ENCODE peak calls at places on chromosomes 16 and 17, in five cellular contexts. One of them, this sample, is unnamed.

GRCh38 chr16:74603848-74604247 is 3.1 kb downstream of the GLG1 start:
- DNase-seq in T-helper 1 cell: no peak
- DNase-seq in skeletal muscle cell: no peak
- DNase-seq in kidney glomerular epithelial cell: no peak
- DNase-seq in NCI-H345: no peak
- DNase-seq in this sample: no peak

GRCh38 chr17:61475726-61476125 is 23.5 kb downstream of the TBX4 start:
- DNase-seq in T-helper 1 cell: no peak
- DNase-seq in skeletal muscle cell: peak; percentile 51
- DNase-seq in kidney glomerular epithelial cell: peak; percentile 51
- DNase-seq in NCI-H345: no peak
- DNase-seq in this sample: no peak

GRCh38 chr17:73879987-73880386 is 235.7 kb upstream of the SDK2 start:
- DNase-seq in T-helper 1 cell: no peak
- DNase-seq in skeletal muscle cell: no peak
- DNase-seq in kidney glomerular epithelial cell: no peak
- DNase-seq in NCI-H345: no peak
- DNase-seq in this sample: no peak

GRCh38 chr16:55988013-55988412 is 112.8 kb upstream of the CES5A start:
- DNase-seq in T-helper 1 cell: no peak
- DNase-seq in skeletal muscle cell: no peak
- DNase-seq in kidney glomerular epithelial cell: no peak
- DNase-seq in NCI-H345: no peak
- DNase-seq in this sample: no peak

GRCh38 chr17:21252289-21252874 is 828 bp downstream of the NATD1 start:
- DNase-seq in T-helper 1 cell: no peak
- DNase-seq in skeletal muscle cell: no peak
- DNase-seq in kidney glomerular epithelial cell: no peak
- DNase-seq in NCI-H345: no peak
- DNase-seq in this sample: no peak

GRCh38 chr17:57466042-57466471 is 209.7 kb downstream of the MSI2 start:
- DNase-seq in T-helper 1 cell: no peak
- DNase-seq in skeletal muscle cell: no peak
- DNase-seq in kidney glomerular epithelial cell: no peak
- DNase-seq in NCI-H345: no peak
- DNase-seq in this sample: no peak

GRCh38 chr16:55189975-55190636 is 133.9 kb upstream of the IRX6 start:
- DNase-seq in T-helper 1 cell: no peak
- DNase-seq in skeletal muscle cell: no peak
- DNase-seq in kidney glomerular epithelial cell: no peak
- DNase-seq in NCI-H345: no peak
- DNase-seq in this sample: no peak

GRCh38 chr16:14669776-14670175 is 24.3 kb downstream of the PLA2G10 start:
- DNase-seq in T-helper 1 cell: no peak
- DNase-seq in skeletal muscle cell: no peak
- DNase-seq in kidney glomerular epithelial cell: no peak
- DNase-seq in NCI-H345: peak; percentile 46
- DNase-seq in this sample: no peak

GRCh38 chr17:20072692-20072992 is 63.5 kb downstream of the SPECC1 start:
- DNase-seq in T-helper 1 cell: no peak
- DNase-seq in skeletal muscle cell: no peak
- DNase-seq in kidney glomerular epithelial cell: no peak
- DNase-seq in NCI-H345: peak; percentile 9
- DNase-seq in this sample: no peak

GRCh38 chr17:36942031-36942599 is 4.8 kb downstream of the LHX1 start:
- DNase-seq in T-helper 1 cell: no peak
- DNase-seq in skeletal muscle cell: no peak
- DNase-seq in kidney glomerular epithelial cell: no peak
- DNase-seq in NCI-H345: no peak
- DNase-seq in this sample: no peak

GRCh38 chr16:85768225-85768624 is 17.3 kb upstream of the C16orf74 start:
- DNase-seq in T-helper 1 cell: no peak
- DNase-seq in skeletal muscle cell: no peak
- DNase-seq in kidney glomerular epithelial cell: no peak
- DNase-seq in NCI-H345: no peak
- DNase-seq in this sample: no peak

GRCh38 chr17:36885161-36885735 is 52.0 kb upstream of the LHX1 start:
- DNase-seq in T-helper 1 cell: no peak
- DNase-seq in skeletal muscle cell: no peak
- DNase-seq in kidney glomerular epithelial cell: no peak
- DNase-seq in NCI-H345: no peak
- DNase-seq in this sample: no peak

GRCh38 chr16:88650749-88651275 is at the start of gene CYBA:
- DNase-seq in T-helper 1 cell: peak; percentile 77
- DNase-seq in skeletal muscle cell: no peak
- DNase-seq in kidney glomerular epithelial cell: peak; percentile 34
- DNase-seq in NCI-H345: no peak
- DNase-seq in this sample: peak; percentile 39

GRCh38 chr16:12459993-12460392 is 343.7 kb downstream of the CPPED1 start:
- DNase-seq in T-helper 1 cell: no peak
- DNase-seq in skeletal muscle cell: no peak
- DNase-seq in kidney glomerular epithelial cell: no peak
- DNase-seq in NCI-H345: no peak
- DNase-seq in this sample: no peak

GRCh38 chr16:30623558-30624283 is 13.5 kb upstream of the ZNF689 start:
- DNase-seq in T-helper 1 cell: no peak
- DNase-seq in skeletal muscle cell: no peak
- DNase-seq in kidney glomerular epithelial cell: no peak
- DNase-seq in NCI-H345: no peak
- DNase-seq in this sample: no peak

GRCh38 chr16:83954577-83955016 is 1.6 kb downstream of the OSGIN1 start:
- DNase-seq in T-helper 1 cell: no peak
- DNase-seq in skeletal muscle cell: no peak
- DNase-seq in kidney glomerular epithelial cell: no peak
- DNase-seq in NCI-H345: no peak
- DNase-seq in this sample: no peak

GRCh38 chr16:17475104-17475503 is 4.3 kb upstream of the XYLT1 start:
- DNase-seq in T-helper 1 cell: no peak
- DNase-seq in skeletal muscle cell: no peak
- DNase-seq in kidney glomerular epithelial cell: no peak
- DNase-seq in NCI-H345: no peak
- DNase-seq in this sample: no peak

GRCh38 chr17:77691216-77692085 is 267.1 kb upstream of the TNRC6C start:
- DNase-seq in T-helper 1 cell: no peak
- DNase-seq in skeletal muscle cell: no peak
- DNase-seq in kidney glomerular epithelial cell: no peak
- DNase-seq in NCI-H345: no peak
- DNase-seq in this sample: no peak

GRCh38 chr17:63929860-63930766 is 2.0 kb downstream of the CD79B start:
- DNase-seq in T-helper 1 cell: no peak
- DNase-seq in skeletal muscle cell: no peak
- DNase-seq in kidney glomerular epithelial cell: no peak
- DNase-seq in NCI-H345: no peak
- DNase-seq in this sample: no peak

GRCh38 chr16:74723224-74723623 is 22.6 kb upstream of the MLKL start:
- DNase-seq in T-helper 1 cell: no peak
- DNase-seq in skeletal muscle cell: no peak
- DNase-seq in kidney glomerular epithelial cell: no peak
- DNase-seq in NCI-H345: no peak
- DNase-seq in this sample: no peak

GRCh38 chr16:627458-628239 is 3.1 kb upstream of the WFIKKN1 start:
- DNase-seq in T-helper 1 cell: no peak
- DNase-seq in skeletal muscle cell: no peak
- DNase-seq in kidney glomerular epithelial cell: no peak
- DNase-seq in NCI-H345: no peak
- DNase-seq in this sample: peak; percentile 70

GRCh38 chr16:69712277-69712676 is 14.1 kb downstream of the NQO1 start:
- DNase-seq in T-helper 1 cell: no peak
- DNase-seq in skeletal muscle cell: no peak
- DNase-seq in kidney glomerular epithelial cell: no peak
- DNase-seq in NCI-H345: no peak
- DNase-seq in this sample: no peak

GRCh38 chr17:73067075-73067474 is 25.4 kb downstream of the SLC39A11 start:
- DNase-seq in T-helper 1 cell: no peak
- DNase-seq in skeletal muscle cell: no peak
- DNase-seq in kidney glomerular epithelial cell: no peak
- DNase-seq in NCI-H345: no peak
- DNase-seq in this sample: no peak

GRCh38 chr16:48123104-48123788 is 32.5 kb downstream of the ABCC12 start:
- DNase-seq in T-helper 1 cell: no peak
- DNase-seq in skeletal muscle cell: peak; percentile 99
- DNase-seq in kidney glomerular epithelial cell: peak; percentile 94
- DNase-seq in NCI-H345: no peak
- DNase-seq in this sample: no peak

GRCh38 chr16:67226804-67227566 is at the start of gene TMEM208:
- DNase-seq in T-helper 1 cell: peak; percentile 95
- DNase-seq in skeletal muscle cell: peak; percentile 91
- DNase-seq in kidney glomerular epithelial cell: peak; percentile 97
- DNase-seq in NCI-H345: peak; percentile 96
- DNase-seq in this sample: peak; percentile 97

GRCh38 chr17:63450551-63450950 is 4.4 kb upstream of the CYB561 start:
- DNase-seq in T-helper 1 cell: no peak
- DNase-seq in skeletal muscle cell: no peak
- DNase-seq in kidney glomerular epithelial cell: no peak
- DNase-seq in NCI-H345: no peak
- DNase-seq in this sample: no peak

This sample was measured in DMS153.